ENCODE peak calls at places on chromosomes 2 and 18, in ten cellular contexts. A is foreskin fibroblast; B is NCI-H1105 treated with DMSO at 0.1 percent for 48 hours; N is CD4-positive, alpha-beta T cell; L is B cell; U is neural crest cell; T is M059J; E is activated T-cell treated with anti-CD3 and anti-CD28 coated beads for 1 hour; R is HCEC 1CT; Z is mammary epithelial cell. D is an unnamed sample.

GRCh38 chr18:76528477-76529432 is 33.7 kb upstream of the ZNF516 start:
- DNase-seq in T (peak; percentile 12), L (no peak), U (peak; percentile 14), R (peak; percentile 66), B (peak; percentile 33), E (no peak), N (no peak), Z (peak; percentile 28), A (peak; percentile 76), D (no peak)

GRCh38 chr2:109644571-109645275 is 30.6 kb downstream of the SOWAHC start:
- DNase-seq in R (no peak), T (peak; percentile 61), N (no peak), U (peak; percentile 22), L (no peak), B (no peak), E (no peak), Z (no peak), A (peak; percentile 21), D (no peak)

GRCh38 chr2:226313071-226313470 is 486.5 kb downstream of the IRS1 start:
- DNase-seq in B (no peak), L (no peak), Z (no peak), R (no peak), U (no peak), A (no peak), T (no peak), N (no peak), E (no peak), D (no peak)

GRCh38 chr2:150944315-150944714 is 317.3 kb downstream of the RBM43 start:
- DNase-seq in B (no peak), Z (no peak), E (no peak), L (no peak), A (no peak), R (no peak), N (no peak), T (no peak), U (no peak), D (no peak)

GRCh38 chr2:150410809-150411208 is 76.7 kb downstream of the RND3 start:
- DNase-seq in R (peak; percentile 45), B (no peak), N (no peak), T (peak; percentile 70), Z (no peak), E (no peak), U (no peak), L (no peak), A (peak; percentile 52), D (no peak)

GRCh38 chr2:207694811-207695281 is 16.6 kb upstream of the CCNYL1 start:
- DNase-seq in B (no peak), A (peak; percentile 55), N (no peak), R (peak; percentile 39), U (no peak), T (peak; percentile 28), L (no peak), E (no peak), Z (no peak), D (no peak)

GRCh38 chr2:121815216-121815615 is 59.8 kb downstream of the TSN start:
- DNase-seq in N (no peak), E (no peak), Z (no peak), R (no peak), A (no peak), L (no peak), B (no peak), T (no peak), U (no peak), D (no peak)

GRCh38 chr2:233409286-233409991 is 55.1 kb downstream of the DGKD start:
- DNase-seq in U (no peak), R (no peak), T (no peak), L (peak; percentile 44), Z (no peak), B (no peak), E (no peak), N (no peak), A (no peak), D (no peak)

GRCh38 chr2:136135924-136136906 is 18.3 kb upstream of the CXCR4 start:
- DNase-seq in U (no peak), R (no peak), E (peak; percentile 61), N (peak; percentile 74), L (peak; percentile 88), A (no peak), T (no peak), Z (no peak), B (peak; percentile 39), D (no peak)

GRCh38 chr2:121832992-121833732 is 77.7 kb downstream of the TSN start:
- DNase-seq in U (no peak), E (no peak), R (no peak), A (no peak), L (no peak), B (no peak), N (no peak), Z (no peak), T (no peak), D (no peak)

GRCh38 chr2:141611143-141611571 is 519.7 kb downstream of the LRP1B start:
- DNase-seq in N (no peak), T (no peak), E (no peak), U (no peak), L (no peak), A (peak; percentile 20), R (no peak), Z (no peak), B (no peak), D (no peak)

GRCh38 chr18:76953186-76953982 is 131.0 kb downstream of the ZNF236 start:
- DNase-seq in T (no peak), A (peak; percentile 33), R (no peak), L (no peak), B (peak; percentile 42), E (no peak), U (no peak), N (no peak), Z (no peak), D (peak; percentile 64)

GRCh38 chr2:214451516-214451915 is 40.7 kb downstream of the VWC2L start:
- DNase-seq in B (no peak), N (no peak), Z (peak; percentile 11), A (no peak), R (no peak), U (no peak), L (no peak), E (no peak), T (no peak), D (no peak)

GRCh38 chr2:153940511-153940910 is 68.8 kb downstream of the GALNT13 start:
- DNase-seq in N (no peak), E (no peak), B (no peak), L (no peak), A (no peak), Z (no peak), U (no peak), R (no peak), T (peak; percentile 2), D (no peak)

GRCh38 chr2:1730047-1730937 is 14.0 kb downstream of the PXDN start:
- DNase-seq in E (no peak), R (peak; percentile 95), N (no peak), T (peak; percentile 86), A (peak; percentile 96), U (no peak), Z (peak; percentile 84), L (no peak), B (no peak), D (no peak)

GRCh38 chr2:232714969-232715368 is 17.8 kb downstream of the GIGYF2 start:
- DNase-seq in R (peak; percentile 21), L (no peak), B (no peak), Z (no peak), U (no peak), N (no peak), E (no peak), T (no peak), A (no peak), D (no peak)

GRCh38 chr18:6543330-6543908 is 128.7 kb upstream of the L3MBTL4 start:
- DNase-seq in N (no peak), Z (peak; percentile 27), L (no peak), T (peak; percentile 8), R (peak; percentile 49), B (peak; percentile 45), A (peak; percentile 62), E (no peak), U (no peak), D (no peak)

GRCh38 chr2:104856973-104857261 is 3.0 kb downstream of the POU3F3 start:
- DNase-seq in B (no peak), E (no peak), U (no peak), N (no peak), T (no peak), Z (no peak), R (no peak), L (no peak), A (no peak), D (no peak)

GRCh38 chr2:193584522-193584938 is 1389.8 kb upstream of the TMEFF2 start:
- DNase-seq in N (no peak), U (peak; percentile 1), R (peak; percentile 56), E (no peak), Z (peak; percentile 20), A (peak; percentile 51), T (peak; percentile 32), L (peak; percentile 33), B (no peak), D (no peak)

GRCh38 chr2:158634627-158635026 is 160.5 kb upstream of the DAPL1 start:
- DNase-seq in E (no peak), T (no peak), R (no peak), U (no peak), N (no peak), A (no peak), B (no peak), Z (no peak), L (no peak), D (no peak)

GRCh38 chr2:31028415-31028814 is 109.8 kb downstream of the GALNT14 start:
- DNase-seq in R (no peak), A (no peak), E (no peak), T (no peak), L (no peak), N (no peak), Z (no peak), B (no peak), U (no peak), D (no peak)

GRCh38 chr2:144648837-144649485 is 129.0 kb upstream of the ZEB2 start:
- DNase-seq in E (no peak), U (peak; percentile 9), L (no peak), N (no peak), B (no peak), T (no peak), Z (no peak), A (no peak), R (no peak), D (peak; percentile 13)

GRCh38 chr2:130373808-130374365 is 18.0 kb downstream of the PTPN18 start:
- DNase-seq in L (no peak), A (no peak), Z (no peak), B (no peak), N (no peak), R (no peak), E (no peak), T (no peak), U (no peak), D (no peak)

GRCh38 chr2:79935771-79936657 is 368.5 kb downstream of the LRRTM1 start:
- DNase-seq in Z (peak; percentile 23), E (no peak), B (peak; percentile 41), A (peak; percentile 84), R (peak; percentile 21), T (peak; percentile 38), N (no peak), L (no peak), U (peak; percentile 47), D (peak; percentile 14)

GRCh38 chr2:237290249-237290648 is 123.7 kb downstream of the COL6A3 start:
- DNase-seq in Z (no peak), L (no peak), E (no peak), A (peak; percentile 95), U (no peak), R (peak; percentile 86), B (no peak), N (no peak), T (no peak), D (no peak)

GRCh38 chr18:52326001-52326400 is 14.0 kb upstream of the DCC start:
- DNase-seq in N (no peak), L (no peak), R (no peak), Z (peak; percentile 21), U (no peak), E (no peak), T (peak; percentile 10), A (peak; percentile 67), B (peak; percentile 74), D (no peak)

GRCh38 chr2:111048856-111049551 is 71.7 kb upstream of the BCL2L11 start:
- DNase-seq in Z (no peak), T (peak; percentile 10), U (no peak), N (no peak), B (no peak), R (no peak), A (no peak), L (no peak), E (no peak), D (no peak)

GRCh38 chr18:12750076-12750707 is 47.4 kb downstream of the PSMG2 start:
- DNase-seq in E (no peak), L (peak; percentile 32), A (peak; percentile 69), U (no peak), N (no peak), B (no peak), Z (peak; percentile 26), R (no peak), T (peak; percentile 76), D (no peak)

D was measured in nucleus accumbens.